ENCODE peak calls at places on chromosomes 16 and 17, in nine cellular contexts. E, F, G, U, X, S, D, R and Z are unnamed samples.

GRCh38 chr16:70703041-70703834 is 17.4 kb upstream of the MTSS2 start:
- DNase-seq in E (no peak), F (peak), G (no peak), U (peak), X (peak), S (no peak), D (peak), R (peak), Z (no peak)

GRCh38 chr16:8674413-8675022 is at the start of gene ABAT:
- DNase-seq in E (peak), F (peak), G (peak), U (peak), X (peak), S (peak), D (peak), R (peak), Z (peak)

GRCh38 chr16:78194948-78195347 is 95.5 kb downstream of the WWOX start:
- DNase-seq in E (no peak), F (no peak), G (no peak), U (no peak), X (no peak), S (no peak), D (no peak), R (no peak), Z (no peak)

GRCh38 chr16:7137560-7138330 is 194.9 kb upstream of the RBFOX1 start:
- DNase-seq in E (no peak), F (no peak), G (no peak), U (no peak), X (no peak), S (no peak), D (no peak), R (no peak), Z (no peak)

GRCh38 chr17:38571833-38572274 is 33.9 kb downstream of the SRCIN1 start:
- DNase-seq in E (no peak), F (no peak), G (no peak), U (peak), X (no peak), S (no peak), D (no peak), R (peak), Z (no peak)

GRCh38 chr17:79840204-79840988 is 1.2 kb upstream of the CBX4 start:
- DNase-seq in E (no peak), F (no peak), G (peak), U (peak), X (peak), S (peak), D (peak), R (peak), Z (no peak)

GRCh38 chr17:8500609-8501008 is 64.9 kb downstream of the NDEL1 start:
- DNase-seq in E (no peak), F (no peak), G (no peak), U (no peak), X (no peak), S (no peak), D (no peak), R (no peak), Z (no peak)

GRCh38 chr16:67114793-67115192 is 5.1 kb downstream of the PHAF1 start:
- DNase-seq in E (no peak), F (no peak), G (no peak), U (no peak), X (peak), S (no peak), D (peak), R (no peak), Z (no peak)

GRCh38 chr17:863880-864279 is 81.7 kb downstream of the MRM3 start:
- DNase-seq in E (no peak), F (no peak), G (no peak), U (no peak), X (no peak), S (no peak), D (no peak), R (no peak), Z (no peak)

GRCh38 chr16:66936462-66936861 is 1.1 kb downstream of the CES2 start:
- DNase-seq in E (no peak), F (no peak), G (peak), U (no peak), X (no peak), S (no peak), D (no peak), R (no peak), Z (no peak)

GRCh38 chr17:13638855-13639458 is 37.2 kb upstream of the HS3ST3A1 start:
- DNase-seq in E (no peak), F (peak), G (no peak), U (no peak), X (no peak), S (no peak), D (peak), R (no peak), Z (no peak)

GRCh38 chr17:6204203-6204722 is 134.1 kb downstream of the WSCD1 start:
- DNase-seq in E (no peak), F (no peak), G (no peak), U (no peak), X (no peak), S (no peak), D (no peak), R (no peak), Z (no peak)

GRCh38 chr17:77768475-77768874 is 190.0 kb upstream of the TNRC6C start:
- DNase-seq in E (no peak), F (no peak), G (no peak), U (no peak), X (no peak), S (no peak), D (no peak), R (no peak), Z (no peak)

GRCh38 chr16:70018254-70018653 is 67.1 kb downstream of the CLEC18A start:
- DNase-seq in E (no peak), F (no peak), G (no peak), U (no peak), X (peak), S (no peak), D (no peak), R (peak), Z (no peak)

GRCh38 chr17:58452738-58453137 is 35.4 kb upstream of the RNF43 start:
- DNase-seq in E (no peak), F (no peak), G (no peak), U (no peak), X (no peak), S (no peak), D (peak), R (no peak), Z (no peak)

GRCh38 chr16:10808218-10808617 is 10.4 kb downstream of the TVP23A start:
- DNase-seq in E (no peak), F (no peak), G (no peak), U (no peak), X (no peak), S (no peak), D (no peak), R (no peak), Z (no peak)

GRCh38 chr17:67800495-67800928 is 24.8 kb upstream of the BPTF start:
- DNase-seq in E (peak), F (peak), G (peak), U (peak), X (peak), S (peak), D (peak), R (peak), Z (peak)

GRCh38 chr17:58156839-58157803 is 8.9 kb downstream of the OR4D1 start:
- DNase-seq in E (no peak), F (no peak), G (peak), U (peak), X (no peak), S (no peak), D (no peak), R (peak), Z (no peak)

GRCh38 chr16:17278988-17279387 is 191.8 kb downstream of the XYLT1 start:
- DNase-seq in E (no peak), F (no peak), G (no peak), U (no peak), X (no peak), S (no peak), D (no peak), R (no peak), Z (no peak)

GRCh38 chr16:2874032-2874431 is 9.0 kb upstream of the FLYWCH2 start:
- DNase-seq in E (no peak), F (no peak), G (no peak), U (no peak), X (no peak), S (no peak), D (no peak), R (no peak), Z (no peak)

DNA sequence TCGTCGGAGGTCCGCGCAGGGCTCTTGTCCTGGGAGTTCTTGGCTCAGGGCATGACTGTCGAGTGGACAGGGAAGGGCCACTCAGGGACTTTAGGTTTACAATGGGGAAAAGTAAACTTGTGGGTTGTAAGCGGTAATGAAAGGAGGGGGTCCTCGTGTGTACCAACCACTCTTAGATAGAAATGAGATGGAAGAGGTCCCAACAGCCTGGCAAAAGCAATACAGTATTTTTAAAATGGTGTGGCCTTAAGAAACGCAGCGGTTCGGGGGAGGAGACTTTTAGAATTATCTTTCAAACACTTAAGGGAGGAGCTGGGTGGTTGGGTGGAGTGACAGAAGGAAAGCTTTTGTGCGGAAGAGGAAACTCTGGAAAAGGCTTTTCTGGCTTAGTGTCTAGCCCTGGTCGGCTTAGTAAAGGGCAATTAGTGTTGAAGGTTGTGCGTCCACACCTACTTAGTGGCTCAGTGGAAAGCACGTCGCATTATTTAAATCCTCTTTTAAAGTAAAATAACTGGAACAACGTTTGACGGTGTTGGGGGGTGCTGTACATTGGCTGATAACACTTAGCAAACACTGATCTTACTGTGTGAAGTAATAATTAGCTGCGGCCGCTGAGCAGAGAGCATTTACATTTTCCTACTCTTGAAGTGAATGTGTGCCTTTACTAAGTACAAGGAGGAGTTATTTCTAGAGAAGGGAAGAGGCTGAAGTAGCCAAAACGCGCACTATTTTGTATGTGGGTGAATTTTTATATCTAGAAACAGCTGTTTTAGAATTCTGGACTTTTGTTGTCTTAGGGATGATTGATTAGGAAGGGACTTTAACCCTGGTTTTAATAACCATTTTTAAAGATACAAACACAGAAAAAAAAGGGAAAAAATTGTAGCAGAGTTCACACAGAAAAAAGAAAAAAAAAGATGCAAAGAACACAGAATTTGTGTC is 1.0 kb downstream of the WSB1 start:
- DNase-seq in E (no peak), F (peak), G (no peak), U (peak), X (peak), S (peak), D (peak), R (peak), Z (no peak)
- TF ChIP-seq CTCF in E (no peak), F (no peak), G (no peak), U (no peak), X (no peak), S (no peak), D (no peak), R (no peak), Z (no peak)

GRCh38 chr17:41962768-41963434 is 3.7 kb upstream of the CNP start:
- DNase-seq in E (peak), F (peak), G (peak), U (peak), X (peak), S (peak), D (peak), R (peak), Z (peak)
- TF ChIP-seq CTCF in E (peak), F (peak), G (peak), U (peak), X (peak), S (peak), D (peak), R (peak), Z (peak)

DNA sequence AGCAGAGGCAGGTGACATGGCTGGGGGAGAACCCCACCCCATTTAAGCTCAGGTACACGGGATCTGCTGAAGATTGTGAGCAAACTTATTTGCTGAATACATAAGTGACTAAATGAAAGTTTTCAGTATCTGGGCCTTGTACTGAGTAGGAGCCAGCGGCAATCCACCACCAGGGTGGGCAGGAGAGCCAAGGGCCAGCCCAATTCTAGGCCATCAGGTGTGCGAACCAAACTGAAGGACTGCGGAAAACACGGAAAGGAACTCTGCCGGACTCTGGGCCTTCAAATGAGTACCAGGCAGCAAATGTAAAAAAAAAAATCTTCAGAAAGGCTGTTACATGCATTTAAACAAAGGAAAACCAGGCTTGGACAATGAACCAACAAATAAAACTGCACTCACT is 19.7 kb downstream of the ARHGAP17 start:
- DNase-seq in E (no peak), F (no peak), G (no peak), U (no peak), X (no peak), S (no peak), D (no peak), R (no peak), Z (no peak)
- TF ChIP-seq CTCF in E (no peak), F (no peak), G (no peak), U (no peak), X (no peak), S (no peak), D (no peak), R (no peak), Z (peak)

GRCh38 chr17:50149425-50150353 is 788 bp downstream of the PPP1R9B start:
- DNase-seq in E (no peak), F (no peak), G (peak), U (peak), X (peak), S (no peak), D (peak), R (peak), Z (peak)
- TF ChIP-seq CTCF in E (no peak), F (no peak), G (no peak), U (no peak), X (no peak), S (no peak), D (no peak), R (peak), Z (no peak)

DNA sequence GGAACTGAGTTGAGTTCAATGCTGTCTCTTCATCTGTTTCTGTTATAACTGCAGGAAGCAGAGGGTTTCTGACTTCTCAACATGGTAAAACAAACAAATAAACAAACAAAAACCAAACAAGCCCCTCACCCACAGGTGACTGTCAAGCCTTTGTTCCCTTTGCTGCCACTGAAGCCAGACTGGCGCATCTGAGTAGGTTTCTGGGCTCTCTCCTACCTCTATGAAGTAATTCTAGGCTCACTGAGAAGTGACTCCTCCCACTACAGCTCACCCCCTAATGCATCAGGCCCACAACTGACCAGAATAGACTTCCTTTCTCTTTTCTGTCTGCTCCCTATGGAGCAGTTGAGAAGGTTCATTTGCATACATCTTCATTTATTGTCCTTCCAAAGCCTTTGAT is 77.0 kb upstream of the CCL2 start:
- DNase-seq in E (no peak), F (no peak), G (no peak), U (no peak), X (no peak), S (no peak), D (no peak), R (peak), Z (no peak)
- TF ChIP-seq CTCF in E (no peak), F (no peak), G (no peak), U (peak), X (no peak), S (no peak), D (no peak), R (peak), Z (no peak)

GRCh38 chr16:49557070-49557446 is 183.5 kb downstream of the C16orf78 start:
- DNase-seq in E (no peak), F (no peak), G (no peak), U (peak), X (no peak), S (no peak), D (no peak), R (peak), Z (no peak)

GRCh38 chr16:49558451-49558850 is 184.8 kb downstream of the C16orf78 start:
- DNase-seq in E (no peak), F (no peak), G (no peak), U (no peak), X (no peak), S (no peak), D (no peak), R (no peak), Z (no peak)

GRCh38 chr16:49560018-49560830 is 186.6 kb downstream of the C16orf78 start:
- DNase-seq in E (no peak), F (no peak), G (no peak), U (no peak), X (no peak), S (peak), D (peak), R (no peak), Z (no peak)

GRCh38 chr16:49559242-49559641 is 185.6 kb downstream of the C16orf78 start:
- DNase-seq in E (no peak), F (no peak), G (no peak), U (no peak), X (no peak), S (no peak), D (no peak), R (no peak), Z (no peak)

DNA sequence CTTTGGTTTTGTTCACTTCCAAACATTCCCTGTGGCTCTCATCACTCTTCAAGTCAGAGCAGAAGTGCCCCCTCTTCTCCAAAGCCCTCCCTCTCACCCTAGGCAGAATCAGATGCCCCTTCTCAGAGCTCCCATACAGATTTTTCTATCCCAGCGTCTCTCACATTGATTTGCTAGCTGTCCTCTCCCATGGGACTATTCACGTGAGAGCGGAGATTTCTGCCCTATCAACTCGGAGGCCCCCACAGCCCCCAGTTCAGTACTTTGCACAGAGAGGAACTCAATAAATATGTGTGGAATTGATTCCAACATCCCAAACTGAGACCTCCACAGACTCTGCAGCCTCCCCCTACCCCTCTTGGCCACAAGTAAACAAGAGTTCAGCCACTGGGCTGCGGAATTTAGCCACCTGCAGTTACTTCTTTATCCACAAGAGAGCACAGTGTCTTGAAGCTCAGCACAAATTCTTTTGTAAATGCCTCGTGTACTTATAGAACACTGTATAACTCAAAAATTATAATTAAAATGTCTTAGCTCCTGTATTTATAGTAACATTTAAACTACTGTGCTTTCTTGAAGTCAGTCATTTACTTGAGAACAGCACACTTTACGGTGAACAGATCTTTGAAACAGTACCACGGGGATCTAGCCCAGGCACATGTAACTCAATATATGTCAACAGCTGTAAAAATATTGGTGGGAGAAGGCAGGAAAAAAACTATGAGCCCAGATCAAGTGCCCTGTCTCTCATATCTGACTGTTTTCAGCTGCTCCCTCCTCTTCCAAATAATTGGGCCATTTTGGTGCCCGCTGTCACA is 182.9 kb downstream of the C16orf78 start:
- DNase-seq in E (no peak), F (no peak), G (no peak), U (peak), X (peak), S (no peak), D (peak), R (peak), Z (no peak)
- TF ChIP-seq CTCF in E (no peak), F (peak), G (no peak), U (peak), X (peak), S (peak), D (peak), R (peak), Z (peak)

GRCh38 chr17:21214015-21214776 is at the start of gene TMEM11:
- DNase-seq in E (peak), F (peak), G (peak), U (peak), X (peak), S (peak), D (peak), R (peak), Z (peak)
- TF ChIP-seq CTCF in E (no peak), F (no peak), G (no peak), U (no peak), X (no peak), S (peak), D (no peak), R (no peak), Z (no peak)

GRCh38 chr16:57723170-57723569 is 12.4 kb upstream of the KATNB1 start:
- DNase-seq in E (no peak), F (no peak), G (no peak), U (no peak), X (no peak), S (no peak), D (no peak), R (peak), Z (no peak)
- TF ChIP-seq CTCF in E (no peak), F (no peak), G (no peak), U (peak), X (peak), S (no peak), D (peak), R (peak), Z (peak)